ENCODE peak calls at places on chromosomes 7 and 10, in eight cellular contexts. N is ovary, C is tibial nerve, T is A549, B is stomach, K is transverse colon, G is suprapubic skin, I is SK-N-SH. M is an unnamed sample.

GRCh38 chr7:1355568-1356340 is 103.5 kb downstream of the MICALL2 start:
- DNase-seq in N (no peak), C (no peak), T (no peak), B (no peak), K (peak; percentile 44), G (peak; percentile 31), I (peak; percentile 51), M (peak; percentile 69)

GRCh38 chr7:138359891-138360582 is 100.0 kb upstream of the TRIM24 start:
- DNase-seq in N (no peak), C (no peak), T (no peak), B (no peak), K (no peak), G (no peak), I (no peak), M (peak; percentile 29)

GRCh38 chr10:33478675-33479125 is 144.2 kb upstream of the NRP1 start:
- DNase-seq in N (no peak), C (no peak), T (no peak), B (no peak), K (no peak), G (no peak), I (no peak), M (no peak)

GRCh38 chr7:149752646-149753045 is 20.7 kb downstream of the ZNF467 start:
- DNase-seq in N (no peak), C (no peak), T (no peak), B (no peak), K (no peak), G (no peak), I (no peak), M (no peak)

GRCh38 chr7:42856605-42856987 is 55.3 kb downstream of the C7orf25 start:
- DNase-seq in N (no peak), C (no peak), T (no peak), B (no peak), K (no peak), G (no peak), I (no peak), M (peak; percentile 67)

GRCh38 chr10:130804778-130805634 is 506.5 kb downstream of the TCERG1L start:
- DNase-seq in N (no peak), C (no peak), T (no peak), B (no peak), K (no peak), G (no peak), I (peak; percentile 7), M (no peak)

GRCh38 chr7:28582226-28582625 is 169.9 kb downstream of the CREB5 start:
- DNase-seq in N (no peak), C (no peak), T (no peak), B (no peak), K (no peak), G (no peak), I (no peak), M (no peak)

GRCh38 chr7:83514977-83515376 is 134.0 kb downstream of the SEMA3E start:
- DNase-seq in N (no peak), C (no peak), T (no peak), B (no peak), K (no peak), G (no peak), I (no peak), M (no peak)

GRCh38 chr10:22245567-22245966 is 27.8 kb upstream of the EBLN1 start:
- DNase-seq in N (no peak), C (no peak), T (no peak), B (no peak), K (no peak), G (no peak), I (no peak), M (no peak)

GRCh38 chr10:86751477-86751876 is 4.9 kb upstream of the BMPR1A start:
- DNase-seq in N (no peak), C (no peak), T (no peak), B (no peak), K (no peak), G (no peak), I (no peak), M (no peak)

GRCh38 chr7:70694357-70694908 is 437.5 kb upstream of the GALNT17 start:
- DNase-seq in N (peak; percentile 68), C (peak; percentile 10), T (no peak), B (peak; percentile 41), K (peak; percentile 48), G (no peak), I (peak; percentile 85), M (peak; percentile 90)

GRCh38 chr10:117537904-117538524 is 4.5 kb upstream of the EMX2 start:
- DNase-seq in N (no peak), C (no peak), T (no peak), B (no peak), K (no peak), G (peak; percentile 65), I (no peak), M (no peak)

GRCh38 chr10:113199459-113199858 is 249.4 kb downstream of the TCF7L2 start:
- DNase-seq in N (no peak), C (no peak), T (no peak), B (no peak), K (no peak), G (no peak), I (no peak), M (no peak)

GRCh38 chr10:125008689-125009579 is 67.0 kb downstream of the ZRANB1 start:
- DNase-seq in N (peak; percentile 30), C (no peak), T (no peak), B (peak; percentile 58), K (peak; percentile 81), G (peak; percentile 53), I (no peak), M (no peak)

GRCh38 chr7:42685911-42686310 is 226.0 kb downstream of the C7orf25 start:
- DNase-seq in N (no peak), C (no peak), T (no peak), B (no peak), K (no peak), G (no peak), I (no peak), M (no peak)

GRCh38 chr7:86534641-86535040 is 109.1 kb upstream of the GRM3 start:
- DNase-seq in N (peak; percentile 9), C (no peak), T (no peak), B (no peak), K (no peak), G (no peak), I (no peak), M (no peak)

GRCh38 chr7:26636808-26637207 is 227.6 kb downstream of the SKAP2 start:
- DNase-seq in N (no peak), C (no peak), T (no peak), B (no peak), K (no peak), G (no peak), I (no peak), M (no peak)

GRCh38 chr7:114660007-114660406 is 245.4 kb downstream of the FOXP2 start:
- DNase-seq in N (no peak), C (no peak), T (no peak), B (no peak), K (no peak), G (no peak), I (no peak), M (no peak)

GRCh38 chr10:14408139-14408538 is 77.4 kb upstream of the FRMD4A start:
- DNase-seq in N (no peak), C (no peak), T (no peak), B (no peak), K (no peak), G (no peak), I (no peak), M (no peak)

GRCh38 chr7:34821965-34822558 is 164.0 kb downstream of the NPSR1 start:
- DNase-seq in N (no peak), C (no peak), T (no peak), B (no peak), K (no peak), G (no peak), I (no peak), M (no peak)

GRCh38 chr10:112832361-112832878 is 117.6 kb upstream of the TCF7L2 start:
- DNase-seq in N (no peak), C (no peak), T (no peak), B (no peak), K (no peak), G (no peak), I (no peak), M (no peak)

GRCh38 chr10:93435621-93436385 is 46.3 kb downstream of the MYOF start:
- DNase-seq in N (no peak), C (no peak), T (no peak), B (no peak), K (no peak), G (peak; percentile 36), I (no peak), M (peak; percentile 56)

GRCh38 chr10:3516626-3517255 is 268.3 kb downstream of the KLF6 start:
- DNase-seq in N (no peak), C (no peak), T (no peak), B (no peak), K (no peak), G (no peak), I (no peak), M (no peak)

DNA sequence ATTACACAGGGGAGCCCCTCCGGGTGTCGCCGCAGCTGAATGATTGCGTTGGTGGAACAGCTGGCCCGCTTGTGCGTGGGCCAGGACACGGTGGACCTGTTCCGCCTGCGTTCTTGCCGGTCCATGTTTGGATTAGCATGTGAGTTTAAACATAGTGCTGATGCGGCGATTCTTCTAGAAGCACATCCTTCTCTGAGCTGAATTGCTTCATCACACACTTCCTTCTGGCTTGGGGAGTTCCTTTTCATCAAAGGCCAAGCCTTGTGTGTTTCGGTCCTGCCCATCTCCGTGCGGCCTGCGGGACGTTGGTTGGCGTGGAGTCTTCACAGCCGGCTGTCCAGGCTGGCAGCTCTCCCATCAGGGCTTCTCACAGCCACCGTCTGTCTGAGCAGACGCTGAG is 45.5 kb upstream of the SLC29A4 start:
- DNase-seq in N (peak; percentile 76), C (peak; percentile 69), T (no peak), B (peak; percentile 42), K (peak; percentile 49), G (peak; percentile 81), I (no peak), M (peak; percentile 77)
- H3K4me3 ChIP-seq in N (no peak overlapping the region), C (no peak overlapping the region), T (no peak overlapping the region), B (peak overlapping the region; percentile 13), K (no peak overlapping the region), G (peak overlapping the region; percentile 25), I (no peak overlapping the region), M (peak overlapping the region; percentile 33)

GRCh38 chr10:102492983-102493382 is 9.5 kb downstream of the ACTR1A start:
- DNase-seq in N (peak; percentile 34), C (no peak), T (no peak), B (no peak), K (no peak), G (no peak), I (no peak), M (peak; percentile 77)
- TF ChIP-seq EP300 in N (no peak), C (no peak), T (no peak), B (no peak), K (no peak), G (no peak), I (no peak), M (no peak)

DNA sequence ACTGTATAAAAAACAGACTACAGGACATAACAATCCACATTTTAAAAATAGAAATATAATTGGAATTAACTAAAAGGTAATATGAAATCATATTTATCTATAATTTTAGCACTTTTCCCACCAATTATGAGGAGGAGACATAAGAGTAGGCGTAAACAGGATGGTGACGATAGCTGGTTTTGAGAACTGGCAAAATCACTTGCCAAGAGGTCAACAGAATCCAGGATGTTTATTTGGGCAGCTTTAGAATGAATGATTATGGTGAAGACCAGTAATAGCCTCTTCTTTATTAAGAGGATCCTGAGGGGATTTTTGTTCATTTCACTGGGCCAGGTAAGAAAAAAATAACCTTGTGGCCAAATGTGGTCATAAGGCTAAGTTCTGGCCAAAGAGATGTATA is 67.2 kb downstream of the TPK1 start:
- DNase-seq in N (no peak), C (no peak), T (no peak), B (no peak), K (no peak), G (no peak), I (no peak), M (no peak)
- H3K4me3 ChIP-seq in N (no peak overlapping the region), C (no peak overlapping the region), T (no peak overlapping the region), B (no peak overlapping the region), K (no peak overlapping the region), G (no peak overlapping the region), I (no peak overlapping the region), M (no peak overlapping the region)

GRCh38 chr7:101733713-101734475 is 83.5 kb upstream of the CUX1 start:
- DNase-seq in N (peak; percentile 71), C (peak; percentile 25), T (no peak), B (peak; percentile 66), K (peak; percentile 53), G (no peak), I (peak; percentile 66), M (peak; percentile 71)
- TF ChIP-seq EP300 in N (no peak), C (no peak), T (no peak), B (no peak), K (no peak), G (no peak), I (no peak), M (no peak)